ENCODE peak calls at places on chromosomes 5 and 9, in eight cellular contexts. V is Peyer's patch; L is stimulated activated CD4-positive, alpha-beta T cell treated with anti-CD3 and anti-CD28 coated beads, Interleukin-1b, Interleukin-23, amount 100 ng/mL, for 1 hour; D is H7; Y is tibial nerve; T is suprapubic skin; I is SJCRH30; K is SW 1271. C is an unnamed sample.
A peak's percentile ranks its signal among the peaks of the same experiment; 100 is the strongest.

GRCh38 chr9:20200900-20201495 is 412.2 kb upstream of the SLC24A2 start:
- DNase-seq in V (no peak), L (no peak), D (no peak), Y (no peak), T (no peak), I (peak; percentile 34), K (no peak), C (no peak)

GRCh38 chr9:96100385-96100978 is 201.5 kb downstream of the HSD17B3 start:
- DNase-seq in V (no peak), L (no peak), D (no peak), Y (no peak), T (no peak), I (no peak), K (no peak), C (no peak)

GRCh38 chr9:93663877-93664548 is 87.6 kb downstream of the PHF2 start:
- DNase-seq in V (no peak), L (no peak), D (no peak), Y (peak; percentile 8), T (peak; percentile 60), I (peak; percentile 0), K (no peak), C (peak; percentile 28)

GRCh38 chr9:107711528-107711927 is 222.0 kb upstream of the KLF4 start:
- DNase-seq in V (no peak), L (no peak), D (no peak), Y (no peak), T (no peak), I (peak; percentile 86), K (peak; percentile 80), C (no peak)

GRCh38 chr9:36970007-36970888 is 63.8 kb downstream of the PAX5 start:
- DNase-seq in V (no peak), L (no peak), D (no peak), Y (no peak), T (no peak), I (no peak), K (no peak), C (no peak)

GRCh38 chr9:71446081-71446480 is 322.2 kb downstream of the CEMIP2 start:
- DNase-seq in V (no peak), L (no peak), D (no peak), Y (no peak), T (no peak), I (no peak), K (no peak), C (no peak)

GRCh38 chr9:89361816-89362646 is 43.7 kb downstream of the SECISBP2 start:
- DNase-seq in V (peak; percentile 14), L (no peak), D (no peak), Y (no peak), T (peak; percentile 71), I (no peak), K (no peak), C (no peak)

GRCh38 chr9:121876212-121876611 is 216.9 kb downstream of the TTLL11 start:
- DNase-seq in V (no peak), L (no peak), D (no peak), Y (no peak), T (no peak), I (no peak), K (no peak), C (no peak)

GRCh38 chr5:13985736-13986418 is 41.4 kb upstream of the DNAH5 start:
- DNase-seq in V (peak; percentile 18), L (no peak), D (no peak), Y (no peak), T (no peak), I (peak; percentile 71), K (peak; percentile 35), C (no peak)

GRCh38 chr5:154301726-154302125 is 111.2 kb downstream of the GALNT10 start:
- DNase-seq in V (no peak), L (no peak), D (no peak), Y (no peak), T (no peak), I (no peak), K (no peak), C (no peak)

GRCh38 chr9:69526699-69527098 is 145.5 kb downstream of the APBA1 start:
- DNase-seq in V (no peak), L (no peak), D (no peak), Y (no peak), T (no peak), I (no peak), K (no peak), C (no peak)

GRCh38 chr5:329106-329757 is 7.7 kb downstream of the AHRR start:
- DNase-seq in V (no peak), L (no peak), D (no peak), Y (no peak), T (no peak), I (no peak), K (no peak), C (no peak)

GRCh38 chr5:123460296-123460729 is 37.1 kb upstream of the CEP120 start:
- DNase-seq in V (no peak), L (no peak), D (no peak), Y (no peak), T (no peak), I (no peak), K (no peak), C (no peak)

GRCh38 chr5:172383231-172383802 is 71.0 kb downstream of the SH3PXD2B start:
- DNase-seq in V (no peak), L (no peak), D (no peak), Y (no peak), T (no peak), I (no peak), K (no peak), C (no peak)

GRCh38 chr5:36606437-36607113 is at the start of gene SLC1A3:
- DNase-seq in V (no peak), L (no peak), D (peak; percentile 34), Y (peak; percentile 33), T (peak; percentile 81), I (peak; percentile 40), K (no peak), C (no peak)

GRCh38 chr9:121226186-121226585 is 24.5 kb upstream of the RAB14 start:
- DNase-seq in V (no peak), L (no peak), D (no peak), Y (no peak), T (no peak), I (no peak), K (no peak), C (no peak)

GRCh38 chr9:82170871-82171270 is 182.3 kb downstream of the SPATA31D1 start:
- DNase-seq in V (no peak), L (no peak), D (no peak), Y (no peak), T (no peak), I (no peak), K (no peak), C (no peak)

GRCh38 chr9:6644346-6645152 is 980 bp downstream of the GLDC start:
- DNase-seq in V (no peak), L (no peak), D (peak; percentile 40), Y (no peak), T (no peak), I (no peak), K (no peak), C (no peak)

GRCh38 chr5:175517824-175518450 is 39.6 kb downstream of the SFXN1 start:
- DNase-seq in V (no peak), L (peak; percentile 62), D (no peak), Y (no peak), T (no peak), I (no peak), K (no peak), C (no peak)

GRCh38 chr5:149004559-149004958 is 58.3 kb downstream of the SH3TC2 start:
- DNase-seq in V (no peak), L (no peak), D (no peak), Y (no peak), T (no peak), I (no peak), K (no peak), C (no peak)

GRCh38 chr9:108290839-108291585 is 564.8 kb downstream of the ACTL7B start:
- DNase-seq in V (no peak), L (no peak), D (no peak), Y (no peak), T (no peak), I (no peak), K (no peak), C (no peak)

GRCh38 chr5:135039526-135040296 is 5.7 kb upstream of the PITX1 start:
- DNase-seq in V (no peak), L (no peak), D (peak; percentile 92), Y (no peak), T (no peak), I (no peak), K (no peak), C (no peak)

GRCh38 chr9:87880116-87880515 is 2.6 kb upstream of the SPATA31E1 start:
- DNase-seq in V (no peak), L (no peak), D (no peak), Y (no peak), T (no peak), I (no peak), K (no peak), C (no peak)

GRCh38 chr5:116763987-116764866 is 189.6 kb upstream of the SEMA6A start:
- DNase-seq in V (no peak), L (no peak), D (no peak), Y (no peak), T (no peak), I (no peak), K (no peak), C (no peak)

GRCh38 chr9:137457406-137458193 is 1.5 kb downstream of the NSMF start:
- DNase-seq in V (no peak), L (no peak), D (no peak), Y (no peak), T (no peak), I (no peak), K (no peak), C (peak; percentile 45)

GRCh38 chr5:134525687-134526482 is 415 bp downstream of the JADE2 start:
- DNase-seq in V (peak; percentile 67), L (no peak), D (peak; percentile 89), Y (peak; percentile 55), T (peak; percentile 88), I (peak; percentile 63), K (peak; percentile 23), C (no peak)

GRCh38 chr9:129175825-129176633 is 2.0 kb downstream of the IER5L start:
- DNase-seq in V (peak; percentile 70), L (no peak), D (peak; percentile 95), Y (peak; percentile 78), T (peak; percentile 90), I (peak; percentile 74), K (peak; percentile 73), C (peak; percentile 88)

GRCh38 chr9:131483319-131484050 is 19.2 kb upstream of the POMT1 start:
- DNase-seq in V (no peak), L (no peak), D (no peak), Y (no peak), T (no peak), I (no peak), K (no peak), C (no peak)

GRCh38 chr5:32942225-32942989 is 231.3 kb downstream of the NPR3 start:
- DNase-seq in V (no peak), L (no peak), D (peak; percentile 29), Y (no peak), T (no peak), I (peak; percentile 33), K (no peak), C (no peak)

GRCh38 chr5:150376799-150377771 is 19.6 kb downstream of the TCOF1 start:
- DNase-seq in V (no peak), L (no peak), D (no peak), Y (no peak), T (no peak), I (no peak), K (no peak), C (no peak)

GRCh38 chr5:124088289-124089064 is 576.5 kb downstream of the CSNK1G3 start:
- DNase-seq in V (no peak), L (no peak), D (no peak), Y (no peak), T (no peak), I (no peak), K (no peak), C (no peak)

GRCh38 chr9:99966720-99967119 is 60.3 kb downstream of the STX17 start:
- DNase-seq in V (no peak), L (no peak), D (no peak), Y (no peak), T (no peak), I (peak; percentile 54), K (peak; percentile 46), C (no peak)

GRCh38 chr5:142014911-142015584 is 2.2 kb upstream of the GNPDA1 start:
- DNase-seq in V (peak; percentile 35), L (no peak), D (peak; percentile 59), Y (no peak), T (no peak), I (peak; percentile 15), K (peak; percentile 58), C (no peak)

GRCh38 chr5:174384509-174384947 is 339.0 kb downstream of the NSG2 start:
- DNase-seq in V (no peak), L (no peak), D (no peak), Y (no peak), T (no peak), I (no peak), K (no peak), C (no peak)

C was measured in CD14-positive monocyte.